ENCODE peak calls at places on chromosomes 13 and 19, in nine cellular contexts. C is aorta; X is trophoblast cell; V is NCI-H2171 treated with DMSO at 0.1 percent for 48 hours; S is heart right ventricle; R is T-helper 22 cell; Z is KG1; N is EL; F is stimulated activated CD4-positive, alpha-beta T cell treated with anti-CD3 and anti-CD28 coated beads, Interleukin-2, amount 100 ng/mL, for 48 hours. J is an unnamed sample.

GRCh38 chr13:106376411-106377112 is 158.9 kb downstream of the EFNB2 start:
- DNase-seq in C (peak), X (peak), V (no peak), S (no peak), R (no peak), Z (no peak), N (peak), F (no peak), J (no peak)

GRCh38 chr13:76921516-76921915 is 26.8 kb upstream of the ACOD1 start:
- DNase-seq in C (peak), X (no peak), V (no peak), S (no peak), R (no peak), Z (no peak), N (peak), F (no peak), J (no peak)

GRCh38 chr19:4987692-4988370 is 18.9 kb downstream of the KDM4B start:
- DNase-seq in C (no peak), X (no peak), V (no peak), S (no peak), R (no peak), Z (no peak), N (no peak), F (no peak), J (no peak)

GRCh38 chr13:44131069-44131614 is 242.5 kb upstream of the SERP2 start:
- DNase-seq in C (no peak), X (no peak), V (no peak), S (no peak), R (no peak), Z (no peak), N (no peak), F (no peak), J (no peak)

GRCh38 chr19:11806354-11807098 is 7.5 kb upstream of the ZNF440 start:
- DNase-seq in C (no peak), X (no peak), V (no peak), S (no peak), R (no peak), Z (no peak), N (no peak), F (no peak), J (no peak)

GRCh38 chr13:91647361-91647970 is 249.0 kb downstream of the GPC5 start:
- DNase-seq in C (no peak), X (no peak), V (peak), S (peak), R (no peak), Z (no peak), N (no peak), F (no peak), J (no peak)

GRCh38 chr19:45508681-45508930 is 1.3 kb downstream of the VASP start:
- DNase-seq in C (no peak), X (no peak), V (no peak), S (no peak), R (no peak), Z (no peak), N (peak), F (no peak), J (no peak)

GRCh38 chr13:111037838-111038397 is 77.2 kb upstream of the ARHGEF7 start:
- DNase-seq in C (no peak), X (no peak), V (peak), S (no peak), R (no peak), Z (no peak), N (no peak), F (no peak), J (no peak)

GRCh38 chr19:52962394-52963228 is at the start of gene ZNF816:
- DNase-seq in C (peak), X (peak), V (peak), S (peak), R (peak), Z (peak), N (peak), F (peak), J (peak)

GRCh38 chr19:45558399-45558878 is 26.2 kb downstream of the OPA3 start:
- DNase-seq in C (peak), X (peak), V (peak), S (no peak), R (peak), Z (peak), N (peak), F (peak), J (no peak)

GRCh38 chr13:98171806-98172569 is 5.1 kb downstream of the RNF113B start:
- DNase-seq in C (no peak), X (no peak), V (no peak), S (peak), R (no peak), Z (no peak), N (peak), F (no peak), J (no peak)

GRCh38 chr19:32869369-32870153 is at the start of gene SLC7A9:
- DNase-seq in C (no peak), X (peak), V (no peak), S (no peak), R (no peak), Z (no peak), N (no peak), F (no peak), J (peak)

GRCh38 chr13:73168993-73169401 is 110.2 kb downstream of the KLF5 start:
- DNase-seq in C (no peak), X (peak), V (peak), S (no peak), R (no peak), Z (no peak), N (peak), F (no peak), J (no peak)

GRCh38 chr13:23443878-23444277 is 10.4 kb upstream of the SACS start:
- DNase-seq in C (no peak), X (no peak), V (peak), S (no peak), R (no peak), Z (no peak), N (no peak), F (no peak), J (no peak)

GRCh38 chr13:23705578-23705977 is 135.4 kb downstream of the TNFRSF19 start:
- DNase-seq in C (no peak), X (no peak), V (no peak), S (no peak), R (no peak), Z (no peak), N (no peak), F (no peak), J (no peak)

GRCh38 chr13:108304170-108305068 is 34.9 kb downstream of the TNFSF13B start:
- DNase-seq in C (no peak), X (peak), V (no peak), S (no peak), R (no peak), Z (no peak), N (no peak), F (no peak), J (no peak)

GRCh38 chr19:33750587-33751385 is 45.9 kb upstream of the KCTD15 start:
- DNase-seq in C (no peak), X (no peak), V (peak), S (no peak), R (no peak), Z (no peak), N (no peak), F (no peak), J (no peak)

GRCh38 chr13:32911506-32911905 is 104.7 kb upstream of the KL start:
- DNase-seq in C (no peak), X (no peak), V (peak), S (no peak), R (no peak), Z (no peak), N (peak), F (no peak), J (no peak)

GRCh38 chr19:12034610-12035009 is 869 bp downstream of the ZNF433 start:
- DNase-seq in C (no peak), X (no peak), V (no peak), S (no peak), R (no peak), Z (no peak), N (no peak), F (no peak), J (no peak)

GRCh38 chr13:34733720-34734119 is 208.3 kb upstream of the NBEA start:
- DNase-seq in C (no peak), X (no peak), V (no peak), S (no peak), R (no peak), Z (no peak), N (peak), F (no peak), J (no peak)

GRCh38 chr19:32313866-32314265 is 31.5 kb upstream of the ZNF507 start:
- DNase-seq in C (no peak), X (no peak), V (no peak), S (no peak), R (no peak), Z (no peak), N (no peak), F (no peak), J (no peak)

GRCh38 chr19:46786236-46787039 is 2.0 kb downstream of the SLC1A5 start:
- DNase-seq in C (peak), X (peak), V (peak), S (peak), R (peak), Z (peak), N (peak), F (peak), J (no peak)

GRCh38 chr13:80161896-80162295 is 179.0 kb downstream of the SPRY2 start:
- DNase-seq in C (no peak), X (no peak), V (no peak), S (no peak), R (no peak), Z (no peak), N (no peak), F (no peak), J (no peak)

J was measured in osteocyte.